ENCODE peak calls at places on chromosomes 3 and 15, in four cellular contexts. One of them, this sample, is unnamed.

GRCh38 chr15:40695469-40695910 is 516 bp downstream of the RAD51 start:
- DNase-seq in H9: no peak
- DNase-seq in IMR-90: peak
- DNase-seq in mesendoderm: no peak
- DNase-seq in this sample: no peak

GRCh38 chr3:23567917-23568316 is 237.8 kb upstream of the UBE2E1 start:
- DNase-seq in H9: no peak
- DNase-seq in IMR-90: peak
- DNase-seq in mesendoderm: no peak
- DNase-seq in this sample: no peak

GRCh38 chr3:182450942-182451607 is 342.2 kb upstream of the ATP11B start:
- DNase-seq in H9: no peak
- DNase-seq in IMR-90: no peak
- DNase-seq in mesendoderm: peak
- DNase-seq in this sample: no peak

GRCh38 chr15:72784233-72784876 is 797 bp upstream of the ADPGK start:
- DNase-seq in H9: no peak
- DNase-seq in IMR-90: peak
- DNase-seq in mesendoderm: peak
- DNase-seq in this sample: peak

GRCh38 chr3:70647094-70647493 is 334.7 kb upstream of the MDFIC2 start:
- DNase-seq in H9: no peak
- DNase-seq in IMR-90: no peak
- DNase-seq in mesendoderm: no peak
- DNase-seq in this sample: no peak

GRCh38 chr15:100569406-100569805 is 32.6 kb downstream of the LINS1 start:
- DNase-seq in H9: no peak
- DNase-seq in IMR-90: peak
- DNase-seq in mesendoderm: no peak
- DNase-seq in this sample: no peak

GRCh38 chr3:9402410-9403228 is 5.2 kb downstream of the SETD5 start:
- DNase-seq in H9: peak
- DNase-seq in IMR-90: peak
- DNase-seq in mesendoderm: peak
- DNase-seq in this sample: peak

GRCh38 chr3:171007316-171007715 is 19.2 kb downstream of the SLC2A2 start:
- DNase-seq in H9: no peak
- DNase-seq in IMR-90: no peak
- DNase-seq in mesendoderm: no peak
- DNase-seq in this sample: no peak

GRCh38 chr3:132593950-132594328 is 3.1 kb upstream of the ACKR4 start:
- DNase-seq in H9: no peak
- DNase-seq in IMR-90: peak
- DNase-seq in mesendoderm: no peak
- DNase-seq in this sample: no peak

GRCh38 chr15:75508741-75509532 is 57.4 kb upstream of the SIN3A start:
- DNase-seq in H9: no peak
- DNase-seq in IMR-90: peak
- DNase-seq in mesendoderm: peak
- DNase-seq in this sample: no peak

GRCh38 chr15:100338971-100339444 is 2.8 kb downstream of the ADAMTS17 start:
- DNase-seq in H9: peak
- DNase-seq in IMR-90: peak
- DNase-seq in mesendoderm: peak
- DNase-seq in this sample: no peak

GRCh38 chr3:127455541-127456450 is 134.7 kb downstream of the TPRA1 start:
- DNase-seq in H9: peak
- DNase-seq in IMR-90: peak
- DNase-seq in mesendoderm: peak
- DNase-seq in this sample: peak

GRCh38 chr3:178131801-178132200 is 404.4 kb upstream of the KCNMB2 start:
- DNase-seq in H9: no peak
- DNase-seq in IMR-90: peak
- DNase-seq in mesendoderm: no peak
- DNase-seq in this sample: no peak

GRCh38 chr15:25797511-25798206 is 65.5 kb downstream of the ATP10A start:
- DNase-seq in H9: no peak
- DNase-seq in IMR-90: peak
- DNase-seq in mesendoderm: no peak
- DNase-seq in this sample: no peak

GRCh38 chr15:79025201-79025600 is 65.4 kb downstream of the RASGRF1 start:
- DNase-seq in H9: no peak
- DNase-seq in IMR-90: no peak
- DNase-seq in mesendoderm: peak
- DNase-seq in this sample: no peak

GRCh38 chr3:69791111-69791510 is 51.8 kb downstream of the MITF start:
- DNase-seq in H9: no peak
- DNase-seq in IMR-90: peak
- DNase-seq in mesendoderm: peak
- DNase-seq in this sample: no peak

GRCh38 chr3:12316253-12316652 is 27.4 kb downstream of the PPARG start:
- DNase-seq in H9: no peak
- DNase-seq in IMR-90: no peak
- DNase-seq in mesendoderm: no peak
- DNase-seq in this sample: no peak

GRCh38 chr3:127041933-127042332 is 59.0 kb downstream of the PLXNA1 start:
- DNase-seq in H9: no peak
- DNase-seq in IMR-90: no peak
- DNase-seq in mesendoderm: no peak
- DNase-seq in this sample: no peak

GRCh38 chr15:60923925-60924324 is 305.2 kb downstream of the RORA start:
- DNase-seq in H9: no peak
- DNase-seq in IMR-90: no peak
- DNase-seq in mesendoderm: no peak
- DNase-seq in this sample: no peak

GRCh38 chr3:46931631-46932441 is 44.7 kb downstream of the CCDC12 start:
- DNase-seq in H9: no peak
- DNase-seq in IMR-90: peak
- DNase-seq in mesendoderm: no peak
- DNase-seq in this sample: no peak

GRCh38 chr3:105877625-105877913 is 8.8 kb upstream of the CBLB start:
- DNase-seq in H9: no peak
- DNase-seq in IMR-90: no peak
- DNase-seq in mesendoderm: no peak
- DNase-seq in this sample: no peak

GRCh38 chr3:150006774-150007173 is 36.1 kb upstream of the PFN2 start:
- DNase-seq in H9: no peak
- DNase-seq in IMR-90: no peak
- DNase-seq in mesendoderm: no peak
- DNase-seq in this sample: no peak

GRCh38 chr15:88257311-88257901 is 867 bp upstream of the NTRK3 start:
- DNase-seq in H9: peak
- DNase-seq in IMR-90: no peak
- DNase-seq in mesendoderm: peak
- DNase-seq in this sample: no peak

GRCh38 chr3:48416546-48416945 is 13.3 kb downstream of the PLXNB1 start:
- DNase-seq in H9: no peak
- DNase-seq in IMR-90: no peak
- DNase-seq in mesendoderm: no peak
- DNase-seq in this sample: no peak

GRCh38 chr3:195162033-195162669 is 108.8 kb downstream of the XXYLT1 start:
- DNase-seq in H9: no peak
- DNase-seq in IMR-90: no peak
- DNase-seq in mesendoderm: no peak
- DNase-seq in this sample: no peak

GRCh38 chr15:72344602-72345001 is 24.6 kb upstream of the CELF6 start:
- DNase-seq in H9: no peak
- DNase-seq in IMR-90: no peak
- DNase-seq in mesendoderm: no peak
- DNase-seq in this sample: no peak

GRCh38 chr3:87233805-87234204 is 6.7 kb downstream of the CHMP2B start:
- DNase-seq in H9: no peak
- DNase-seq in IMR-90: no peak
- DNase-seq in mesendoderm: no peak
- DNase-seq in this sample: no peak

GRCh38 chr15:90654233-90655124 is 62.7 kb upstream of the BLM start:
- DNase-seq in H9: no peak
- DNase-seq in IMR-90: no peak
- DNase-seq in mesendoderm: peak
- DNase-seq in this sample: no peak

GRCh38 chr3:189353318-189353958 is 181.7 kb downstream of the TPRG1 start:
- DNase-seq in H9: no peak
- DNase-seq in IMR-90: no peak
- DNase-seq in mesendoderm: no peak
- DNase-seq in this sample: no peak

GRCh38 chr3:148903022-148903442 is 37.9 kb downstream of the CPA3 start:
- DNase-seq in H9: no peak
- DNase-seq in IMR-90: peak
- DNase-seq in mesendoderm: no peak
- DNase-seq in this sample: no peak

GRCh38 chr3:4561661-4562060 is 68.5 kb downstream of the ITPR1 start:
- DNase-seq in H9: no peak
- DNase-seq in IMR-90: no peak
- DNase-seq in mesendoderm: no peak
- DNase-seq in this sample: no peak

GRCh38 chr15:89649716-89650115 is 5.6 kb downstream of the KIF7 start:
- DNase-seq in H9: no peak
- DNase-seq in IMR-90: no peak
- DNase-seq in mesendoderm: no peak
- DNase-seq in this sample: peak

GRCh38 chr3:186841637-186842036 is 873 bp upstream of the ADIPOQ start:
- DNase-seq in H9: no peak
- DNase-seq in IMR-90: no peak
- DNase-seq in mesendoderm: no peak
- DNase-seq in this sample: no peak

GRCh38 chr15:35293353-35294130 is 208.4 kb upstream of the NANOGP8 start:
- DNase-seq in H9: peak
- DNase-seq in IMR-90: peak
- DNase-seq in mesendoderm: peak
- DNase-seq in this sample: no peak

GRCh38 chr15:68552773-68553172 is 26.0 kb upstream of the CORO2B start:
- DNase-seq in H9: no peak
- DNase-seq in IMR-90: peak
- DNase-seq in mesendoderm: no peak
- DNase-seq in this sample: no peak

GRCh38 chr15:100721758-100722550 is 119.6 kb downstream of the ASB7 start:
- DNase-seq in H9: peak
- DNase-seq in IMR-90: peak
- DNase-seq in mesendoderm: no peak
- DNase-seq in this sample: no peak

DNA sequence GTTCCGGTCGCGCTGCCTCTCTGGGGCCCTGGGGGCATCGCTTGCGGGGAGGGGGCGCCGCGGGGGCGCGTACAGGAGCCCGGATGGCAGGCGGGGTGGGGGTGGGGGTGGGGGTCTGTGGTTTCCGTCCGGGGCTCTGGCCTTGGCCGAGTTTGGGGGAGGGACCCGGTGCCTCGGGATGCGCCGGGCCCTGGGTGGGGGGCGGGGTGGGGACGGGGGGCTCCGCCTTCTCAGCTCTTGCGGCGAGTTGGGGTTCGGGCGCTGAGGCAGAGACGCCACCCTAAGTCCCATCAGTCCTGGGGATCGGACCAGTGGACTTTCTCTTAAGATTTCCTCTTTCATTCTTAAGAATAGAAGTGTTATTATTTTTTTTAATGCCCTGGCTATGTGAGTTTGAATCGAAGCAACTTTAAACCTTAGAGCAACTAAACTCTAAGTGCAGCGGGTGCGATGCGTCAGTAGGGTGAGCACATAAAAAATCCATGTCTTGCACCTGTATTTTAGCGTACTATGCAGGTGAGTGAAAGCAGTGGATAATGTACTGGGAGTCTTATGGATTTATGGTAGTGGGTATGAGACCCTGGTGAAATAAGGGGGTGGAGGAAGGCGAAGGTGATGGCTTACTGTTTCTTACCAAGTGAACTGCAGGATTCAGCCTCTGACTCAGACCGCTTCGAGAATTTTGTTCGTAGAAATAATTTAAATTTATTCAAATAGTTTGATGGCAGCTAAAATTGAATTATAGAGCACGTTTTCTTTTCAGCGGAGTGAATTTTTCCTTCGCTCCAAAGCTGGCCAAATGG is 762 bp downstream of the CTNNB1 start:
- DNase-seq in H9: peak
- DNase-seq in IMR-90: no peak
- DNase-seq in mesendoderm: peak
- DNase-seq in this sample: no peak
- H2BK120ac ChIP-seq in H9: no peak
- H2BK120ac ChIP-seq in IMR-90: no peak
- H2BK120ac ChIP-seq in mesendoderm: peak
- H2BK120ac ChIP-seq in this sample: no peak

GRCh38 chr15:91689377-91689776 is 164.1 kb upstream of the SLCO3A1 start:
- DNase-seq in H9: no peak
- DNase-seq in IMR-90: no peak
- DNase-seq in mesendoderm: no peak
- DNase-seq in this sample: no peak

GRCh38 chr15:91692596-91692995 is 160.9 kb upstream of the SLCO3A1 start:
- DNase-seq in H9: no peak
- DNase-seq in IMR-90: no peak
- DNase-seq in mesendoderm: no peak
- DNase-seq in this sample: no peak

GRCh38 chr15:91694131-91694828 is 159.2 kb upstream of the SLCO3A1 start:
- DNase-seq in H9: no peak
- DNase-seq in IMR-90: peak
- DNase-seq in mesendoderm: peak
- DNase-seq in this sample: no peak

GRCh38 chr15:91696981-91697380 is 156.5 kb upstream of the SLCO3A1 start:
- DNase-seq in H9: no peak
- DNase-seq in IMR-90: no peak
- DNase-seq in mesendoderm: no peak
- DNase-seq in this sample: no peak

GRCh38 chr15:91694829-91695205 is 158.7 kb upstream of the SLCO3A1 start:
- DNase-seq in H9: no peak
- DNase-seq in IMR-90: peak
- DNase-seq in mesendoderm: no peak
- DNase-seq in this sample: no peak
- H3K56ac ChIP-seq in H9: no peak
- H3K56ac ChIP-seq in IMR-90: no peak
- H3K56ac ChIP-seq in mesendoderm: no peak
- H3K56ac ChIP-seq in this sample: no peak

GRCh38 chr15:47872208-47872607 is 154.9 kb downstream of the SEMA6D start:
- DNase-seq in H9: no peak
- DNase-seq in IMR-90: no peak
- DNase-seq in mesendoderm: no peak
- DNase-seq in this sample: no peak
- H2BK120ac ChIP-seq in H9: no peak
- H2BK120ac ChIP-seq in IMR-90: no peak
- H2BK120ac ChIP-seq in mesendoderm: no peak
- H2BK120ac ChIP-seq in this sample: no peak

GRCh38 chr3:73563896-73564582 is 60.7 kb downstream of the PDZRN3 start:
- DNase-seq in H9: no peak
- DNase-seq in IMR-90: peak
- DNase-seq in mesendoderm: no peak
- DNase-seq in this sample: no peak
- H3K56ac ChIP-seq in H9: no peak
- H3K56ac ChIP-seq in IMR-90: no peak
- H3K56ac ChIP-seq in mesendoderm: no peak
- H3K56ac ChIP-seq in this sample: no peak

GRCh38 chr3:13894812-13895154 is 14.9 kb upstream of the WNT7A start:
- DNase-seq in H9: no peak
- DNase-seq in IMR-90: no peak
- DNase-seq in mesendoderm: no peak
- DNase-seq in this sample: no peak
- H2BK120ac ChIP-seq in H9: no peak
- H2BK120ac ChIP-seq in IMR-90: no peak
- H2BK120ac ChIP-seq in mesendoderm: no peak
- H2BK120ac ChIP-seq in this sample: no peak